ENCODE peak calls at places on chromosomes 12 and 14, in four cellular contexts. A is ovary, W is tibial nerve, J is body of pancreas. D is an unnamed sample.

GRCh38 chr12:52279683-52280318 is 5.4 kb downstream of the KRT86 start:
- DNase-seq in W (no peak), J (no peak), A (no peak), D (peak; percentile 27)

GRCh38 chr14:35632276-35633071 is 98.5 kb downstream of the INSM2 start:
- DNase-seq in A (no peak), W (no peak), J (no peak), D (no peak)

GRCh38 chr12:19915392-19916192 is 452.7 kb upstream of the PDE3A start:
- DNase-seq in A (no peak), J (peak; percentile 19), W (peak; percentile 56), D (no peak)

GRCh38 chr14:22685467-22685866 is 41.3 kb upstream of the OR6J1 start:
- DNase-seq in J (no peak), W (no peak), A (no peak), D (no peak)

GRCh38 chr12:95796982-95797289 is 6.4 kb upstream of the NTN4 start:
- DNase-seq in J (no peak), W (no peak), A (no peak), D (no peak)

GRCh38 chr12:84856156-84856900 is 56.3 kb downstream of the SLC6A15 start:
- DNase-seq in J (no peak), A (no peak), W (no peak), D (no peak)

GRCh38 chr12:121466800-121467637 is 67.1 kb downstream of the RNF34 start:
- DNase-seq in A (peak; percentile 79), W (peak; percentile 62), J (peak; percentile 94), D (peak; percentile 97)

GRCh38 chr14:102081231-102082080 is 5.4 kb downstream of the HSP90AA1 start:
- DNase-seq in J (no peak), A (no peak), W (no peak), D (no peak)

GRCh38 chr12:88334271-88334670 is 192.2 kb downstream of the TMTC3 start:
- DNase-seq in W (peak; percentile 57), J (peak; percentile 47), A (peak; percentile 10), D (no peak)

GRCh38 chr12:78878866-78879265 is 14.3 kb downstream of the SYT1 start:
- DNase-seq in A (no peak), J (no peak), W (no peak), D (no peak)

GRCh38 chr12:6235499-6235898 is 35.3 kb downstream of the CD9 start:
- DNase-seq in W (no peak), J (peak; percentile 75), A (no peak), D (peak; percentile 79)

GRCh38 chr12:2902287-2902880 is 11.7 kb downstream of the TULP3 start:
- DNase-seq in W (peak; percentile 29), J (peak; percentile 46), A (peak; percentile 52), D (no peak)

GRCh38 chr12:107807471-107808150 is 33.1 kb downstream of the ASCL4 start:
- DNase-seq in A (no peak), W (no peak), J (no peak), D (no peak)

GRCh38 chr12:104049278-104050257 is at the start of gene GLT8D2:
- DNase-seq in A (peak; percentile 72), W (peak; percentile 46), J (peak; percentile 22), D (no peak)

GRCh38 chr14:88170333-88170732 is 152.7 kb downstream of the KCNK10 start:
- DNase-seq in J (no peak), A (no peak), W (no peak), D (no peak)

GRCh38 chr14:64649383-64649998 is 54.7 kb upstream of the PLEKHG3 start:
- DNase-seq in A (peak; percentile 22), J (peak; percentile 53), W (peak; percentile 81), D (no peak)

GRCh38 chr12:49296034-49296835 is 1.3 kb downstream of the PRPH start:
- DNase-seq in J (peak; percentile 53), W (no peak), A (no peak), D (peak; percentile 86)

GRCh38 chr12:52495385-52495784 is 2.3 kb upstream of the KRT6A start:
- DNase-seq in A (no peak), J (no peak), W (no peak), D (no peak)

GRCh38 chr12:32490801-32491200 is 91.4 kb downstream of the FGD4 start:
- DNase-seq in W (no peak), A (no peak), J (no peak), D (no peak)

GRCh38 chr12:45168976-45169375 is 46.9 kb upstream of the ANO6 start:
- DNase-seq in A (no peak), J (no peak), W (no peak), D (no peak)

GRCh38 chr14:76386922-76387782 is 11.2 kb downstream of the ESRRB start:
- DNase-seq in W (peak; percentile 39), J (peak; percentile 73), A (no peak), D (no peak)

GRCh38 chr12:91542048-91542447 is 359.4 kb upstream of the DCN start:
- DNase-seq in J (no peak), W (no peak), A (no peak), D (no peak)

GRCh38 chr12:123621101-123621500 is 12.4 kb downstream of the EIF2B1 start:
- DNase-seq in A (no peak), J (no peak), W (no peak), D (no peak)

GRCh38 chr14:67311868-67312267 is 47.7 kb downstream of the ATP6V1D start:
- DNase-seq in W (no peak), A (no peak), J (no peak), D (no peak)

GRCh38 chr14:67618617-67619063 is 1.1 kb upstream of the ARG2 start:
- DNase-seq in J (peak; percentile 33), A (no peak), W (peak; percentile 25), D (no peak)

GRCh38 chr14:99757331-99758070 is 35.7 kb upstream of the EML1 start:
- DNase-seq in A (no peak), W (no peak), J (no peak), D (no peak)

GRCh38 chr12:82019533-82019932 is 260.4 kb upstream of the PPFIA2 start:
- DNase-seq in J (no peak), W (no peak), A (no peak), D (no peak)
- TF ChIP-seq CTCF in J (no peak), W (no peak), A (no peak), D (no peak)

GRCh38 chr12:64006211-64006610 is 161.7 kb downstream of the SRGAP1 start:
- DNase-seq in W (no peak), A (no peak), J (no peak), D (no peak)

GRCh38 chr12:64008596-64008995 is 164.1 kb downstream of the SRGAP1 start:
- DNase-seq in W (no peak), A (no peak), J (no peak), D (no peak)

GRCh38 chr12:64009321-64010068 is 165.0 kb downstream of the SRGAP1 start:
- DNase-seq in W (no peak), A (no peak), J (no peak), D (no peak)

GRCh38 chr12:64010069-64010686 is 165.7 kb downstream of the SRGAP1 start:
- DNase-seq in A (no peak), J (no peak), W (no peak), D (no peak)

DNA sequence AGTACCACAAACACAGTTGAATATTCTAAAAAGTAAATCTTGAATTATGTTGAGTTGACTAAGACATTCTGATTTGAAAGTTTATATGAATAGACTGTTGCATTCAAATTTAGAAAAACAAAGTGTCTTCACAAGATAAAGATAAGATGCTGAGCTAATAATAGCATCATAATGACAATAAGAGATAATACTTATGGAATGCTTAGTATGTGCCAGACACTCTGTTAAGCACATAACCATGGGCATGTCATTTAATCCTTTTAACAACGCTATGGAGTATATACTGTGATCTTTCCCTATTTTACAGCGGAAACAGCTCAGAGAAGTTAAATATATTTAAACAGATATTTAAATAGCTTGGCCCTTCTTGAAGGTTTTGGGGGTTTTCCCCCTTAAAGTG is 163.4 kb downstream of the SRGAP1 start:
- DNase-seq in A (no peak), W (no peak), J (no peak), D (no peak)
- TF ChIP-seq POLR2A in A (no peak), W (no peak), J (no peak), D (no peak)

GRCh38 chr12:64718649-64719048 is 40.6 kb downstream of the GNS start:
- DNase-seq in A (no peak), W (no peak), J (no peak), D (no peak)
- H3K27ac ChIP-seq in A (no peak overlapping the region), W (no peak overlapping the region), J (no peak overlapping the region), D (peak overlapping the region; percentile 80)

DNA sequence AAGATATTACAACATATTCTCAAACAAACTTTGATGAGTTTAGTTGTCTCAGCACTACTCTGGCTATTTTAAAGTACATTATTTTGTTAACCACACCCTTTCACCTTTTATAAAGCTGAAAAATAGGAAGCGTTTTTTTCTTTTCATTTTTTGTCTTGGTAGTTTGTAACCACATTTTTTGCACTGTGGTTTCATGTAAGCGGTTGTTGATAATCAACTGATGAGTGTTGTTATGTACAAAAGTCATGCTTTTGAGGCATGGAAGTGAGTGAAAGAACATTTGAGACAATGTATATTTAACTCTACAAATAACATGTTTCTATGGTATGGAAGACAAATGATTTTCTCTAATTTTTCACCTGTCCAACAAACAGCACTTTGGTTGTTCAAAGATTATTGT is 52.1 kb upstream of the ATP2B1 start:
- DNase-seq in W (no peak), J (no peak), A (no peak), D (no peak)
- TF ChIP-seq CTCF in W (no peak), J (no peak), A (no peak), D (no peak)

GRCh38 chr12:66131067-66131688 is 628 bp upstream of the LLPH start:
- DNase-seq in A (no peak), J (no peak), W (no peak), D (no peak)

GRCh38 chr12:66127695-66128094 is 2.9 kb downstream of the LLPH start:
- DNase-seq in A (peak; percentile 27), J (no peak), W (no peak), D (no peak)

GRCh38 chr12:66132408-66132807 is 1.9 kb upstream of the LLPH start:
- DNase-seq in W (no peak), J (no peak), A (no peak), D (no peak)

GRCh38 chr12:66130267-66131066 is at the start of gene LLPH:
- DNase-seq in W (peak; percentile 73), J (peak; percentile 92), A (peak; percentile 82), D (peak; percentile 98)
- TF ChIP-seq POLR2A in W (peak; percentile 33), J (peak; percentile 82), A (peak; percentile 69), D (no peak)

GRCh38 chr12:66129934-66130266 is 650 bp downstream of the LLPH start:
- DNase-seq in A (no peak), W (no peak), J (no peak), D (no peak)
- H3K27ac ChIP-seq in A (peak overlapping the region; percentile 1), W (no peak overlapping the region), J (no peak overlapping the region), D (peak overlapping the region; percentile 77)

GRCh38 chr14:95993768-95994592 is 45.2 kb upstream of the C14orf132 start:
- DNase-seq in W (no peak), A (peak; percentile 11), J (peak; percentile 47), D (no peak)

GRCh38 chr14:95998656-95999055 is 40.5 kb upstream of the C14orf132 start:
- DNase-seq in A (no peak), W (no peak), J (no peak), D (no peak)

GRCh38 chr14:95994593-95994928 is 44.6 kb upstream of the C14orf132 start:
- DNase-seq in A (no peak), J (no peak), W (no peak), D (no peak)
- TF ChIP-seq CTCF in A (no peak), J (no peak), W (no peak), D (no peak)

D was measured in spleen.